ENCODE peak calls at places on chromosomes 4 and X, in six cellular contexts. Y is RCC 7860, M is H1, E is NCI-H1105 treated with DMSO at 0.1 percent for 48 hours, R is MCF 10A, G is H4. B is an unnamed sample.
A peak's percentile ranks its signal among the peaks of the same experiment; 100 is the strongest.

GRCh38 chr4:89303177-89303576 is 4.4 kb downstream of the GPRIN3 start:
- DNase-seq in Y (peak; percentile 12), M (no peak), E (no peak), R (no peak), G (peak; percentile 30), B (peak; percentile 55)

GRCh38 chrX:7316887-7317286 is 168.9 kb upstream of the PUDP start:
- DNase-seq in Y (no peak), M (no peak), E (no peak), R (peak; percentile 1), G (no peak), B (no peak)

GRCh38 chrX:154445776-154446175 is 1.8 kb downstream of the FAM50A start:
- DNase-seq in Y (no peak), M (no peak), E (no peak), R (no peak), G (no peak), B (no peak)

GRCh38 chrX:77962068-77962902 is 7.2 kb downstream of the PGAM4 start:
- DNase-seq in Y (no peak), M (no peak), E (no peak), R (no peak), G (no peak), B (no peak)

GRCh38 chrX:42797646-42798045 is 19.7 kb upstream of the PPP1R2C start:
- DNase-seq in Y (peak; percentile 27), M (no peak), E (no peak), R (peak; percentile 19), G (peak; percentile 12), B (no peak)

GRCh38 chr4:60403986-60404385 is 796.1 kb upstream of the ADGRL3 start:
- DNase-seq in Y (no peak), M (no peak), E (no peak), R (no peak), G (no peak), B (no peak)

GRCh38 chr4:36772154-36772516 is 472.4 kb upstream of the NWD2 start:
- DNase-seq in Y (no peak), M (no peak), E (no peak), R (no peak), G (no peak), B (no peak)

GRCh38 chrX:155086202-155086840 is 15.0 kb downstream of the BRCC3 start:
- DNase-seq in Y (no peak), M (peak; percentile 27), E (peak; percentile 6), R (peak; percentile 62), G (peak; percentile 21), B (no peak)

B was measured in heart left ventricle.